ENCODE peak calls at places on chromosomes 13 and 19, in six cellular contexts. D is IMR-90, U is mesendoderm, J is H9, H is mesenchymal stem cell, L is H1. Y is an unnamed sample.

GRCh38 chr13:99124695-99125334 is 75.8 kb upstream of the UBAC2 start:
- DNase-seq in D (peak), U (no peak), J (no peak), H (peak), L (no peak), Y (no peak)

GRCh38 chr19:53132231-53132991 is at the start of gene ZNF415:
- DNase-seq in D (peak), U (peak), J (peak), H (peak), L (peak), Y (peak)

GRCh38 chr13:53141336-53141735 is 112.7 kb downstream of the OLFM4 start:
- DNase-seq in D (no peak), U (no peak), J (no peak), H (no peak), L (no peak), Y (no peak)

GRCh38 chr13:79937311-79938243 is 403.3 kb downstream of the SPRY2 start:
- DNase-seq in D (no peak), U (no peak), J (no peak), H (no peak), L (no peak), Y (no peak)

GRCh38 chr19:30862876-30863275 is 486.4 kb downstream of the TSHZ3 start:
- DNase-seq in D (no peak), U (no peak), J (peak), H (no peak), L (no peak), Y (no peak)

GRCh38 chr13:34458756-34459462 is 483.2 kb upstream of the NBEA start:
- DNase-seq in D (no peak), U (no peak), J (no peak), H (no peak), L (no peak), Y (no peak)

GRCh38 chr19:43311706-43312105 is 41.8 kb upstream of the CD177 start:
- DNase-seq in D (no peak), U (no peak), J (no peak), H (no peak), L (no peak), Y (no peak)

GRCh38 chr13:44819245-44819644 is 170.0 kb downstream of the NUFIP1 start:
- DNase-seq in D (peak), U (peak), J (no peak), H (peak), L (no peak), Y (no peak)

GRCh38 chr13:113528798-113529180 is 38.3 kb upstream of the DCUN1D2 start:
- DNase-seq in D (no peak), U (no peak), J (no peak), H (no peak), L (no peak), Y (no peak)

GRCh38 chr13:43036386-43037220 is 13.2 kb downstream of the DNAJC15 start:
- DNase-seq in D (no peak), U (peak), J (peak), H (no peak), L (no peak), Y (no peak)

GRCh38 chr19:35400773-35401100 is 29.9 kb downstream of the GPR42 start:
- DNase-seq in D (no peak), U (no peak), J (no peak), H (no peak), L (no peak), Y (no peak)

GRCh38 chr13:27662738-27663470 is 41.2 kb downstream of the POLR1D start:
- DNase-seq in D (no peak), U (no peak), J (no peak), H (no peak), L (no peak), Y (no peak)

DNA sequence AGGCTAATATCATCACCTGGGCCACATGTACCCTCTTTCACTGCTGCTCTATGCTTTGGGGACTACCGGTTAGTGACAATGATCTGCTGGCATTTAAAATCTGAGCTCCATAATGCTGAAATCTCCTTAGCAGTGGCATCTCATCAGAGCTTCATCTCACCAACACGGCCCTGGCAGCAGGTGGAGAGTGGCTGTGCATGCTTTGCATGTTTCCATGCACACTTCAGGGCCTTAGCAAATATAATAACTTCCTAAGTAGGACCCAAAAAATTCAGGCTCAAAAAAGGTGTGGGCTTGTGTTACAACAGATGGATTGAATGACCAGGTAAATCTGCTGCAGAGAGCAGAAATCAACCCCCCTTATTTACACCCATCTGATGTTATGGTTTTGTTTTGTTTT is 55.2 kb downstream of the ALOX5AP start:
- DNase-seq in D (no peak), U (no peak), J (no peak), H (no peak), L (no peak), Y (no peak)
- H3K18ac ChIP-seq in D (no peak), U (no peak), J (no peak), H (peak), L (no peak), Y (no peak)

DNA sequence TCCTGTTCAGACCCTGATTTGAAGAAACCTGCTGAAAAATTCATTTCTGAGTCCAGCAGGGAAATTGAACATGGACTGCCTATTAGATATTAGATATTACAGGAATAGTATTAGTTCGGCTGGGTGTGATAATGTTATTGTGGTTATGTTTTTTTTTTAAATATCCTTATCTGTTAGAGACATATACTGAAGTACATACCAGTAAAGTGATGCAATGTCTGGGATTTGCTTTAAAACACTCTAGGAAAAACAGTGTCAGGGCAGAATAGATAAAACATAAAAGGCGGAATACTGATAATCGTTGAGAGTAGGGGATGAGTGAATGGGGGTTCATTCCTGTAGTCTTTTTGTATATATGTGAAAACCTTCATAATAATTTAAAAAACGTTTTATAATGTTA is 28.7 kb upstream of the AMER2 start:
- DNase-seq in D (peak), U (no peak), J (no peak), H (no peak), L (no peak), Y (no peak)
- H3K23ac ChIP-seq in D (no peak), U (no peak), J (no peak), H (no peak), L (no peak), Y (no peak)

GRCh38 chr19:49557641-49558325 is 22.6 kb downstream of the NOSIP start:
- DNase-seq in D (no peak), U (no peak), J (no peak), H (no peak), L (no peak), Y (no peak)
- H2BK15ac ChIP-seq in D (no peak), U (no peak), J (no peak), H (no peak), L (no peak), Y (no peak)

GRCh38 chr13:64314286-64314685 is 2898.6 kb upstream of the PCDH20 start:
- DNase-seq in D (peak), U (no peak), J (no peak), H (peak), L (no peak), Y (no peak)
- H3K18ac ChIP-seq in D (no peak), U (no peak), J (no peak), H (no peak), L (no peak), Y (no peak)

GRCh38 chr13:39100996-39101751 is 62.9 kb downstream of the NHLRC3 start:
- DNase-seq in D (no peak), U (no peak), J (no peak), H (no peak), L (no peak), Y (no peak)

GRCh38 chr13:39106216-39106995 is 68.2 kb downstream of the NHLRC3 start:
- DNase-seq in D (no peak), U (no peak), J (no peak), H (no peak), L (no peak), Y (no peak)

GRCh38 chr13:39105110-39105509 is 66.9 kb downstream of the NHLRC3 start:
- DNase-seq in D (no peak), U (no peak), J (no peak), H (no peak), L (no peak), Y (no peak)

GRCh38 chr13:39107484-39108040 is 69.3 kb downstream of the NHLRC3 start:
- DNase-seq in D (no peak), U (no peak), J (no peak), H (no peak), L (no peak), Y (no peak)

DNA sequence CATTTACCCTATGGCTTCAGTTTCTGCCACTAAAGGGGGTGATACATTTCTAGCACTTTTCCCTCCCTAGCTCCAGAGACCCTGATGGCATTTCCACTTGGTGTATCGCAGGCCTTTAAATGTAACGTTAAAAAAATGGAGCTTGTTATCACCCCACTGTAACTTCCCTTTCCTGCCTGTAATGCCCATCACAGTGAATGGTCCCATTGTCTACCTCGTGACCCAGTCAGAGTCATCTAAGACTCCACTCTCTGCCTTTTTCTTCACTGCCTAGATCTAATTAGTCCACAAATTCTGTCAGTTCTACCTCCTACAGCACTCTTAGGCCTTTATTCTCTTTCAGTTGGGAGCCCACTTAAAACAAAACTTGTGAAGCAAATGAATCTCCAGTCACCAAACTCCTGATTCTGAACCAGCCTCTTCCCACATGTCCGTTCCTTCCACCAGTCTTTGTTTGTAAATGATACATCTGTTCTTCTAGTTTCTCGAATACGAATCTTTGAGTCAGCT is 64.8 kb downstream of the NHLRC3 start:
- DNase-seq in D (no peak), U (no peak), J (no peak), H (no peak), L (no peak), Y (no peak)
- H3K23ac ChIP-seq in D (no peak), U (no peak), J (no peak), H (no peak), L (no peak), Y (no peak)